ENCODE peak calls at places on chromosomes 16 and 17, in six cellular contexts. One of them, this sample, is unnamed. For H3K4me1 and H3K27me3, the result is how much of the 10 kb centered on the place peaks cover.

GRCh38 chr17:16534236-16534635 is 34.8 kb downstream of the ZNF287 start:
- DNase-seq in heart left ventricle: no peak
- DNase-seq in upper lobe of right lung: no peak
- DNase-seq in hepatocyte: no peak
- DNase-seq in body of pancreas: no peak
- DNase-seq in left ventricle myocardium inferior: no peak
- DNase-seq in this sample: no peak

GRCh38 chr16:28603381-28604185 is 6.3 kb downstream of the SULT1A1 start:
- DNase-seq in heart left ventricle: no peak
- DNase-seq in upper lobe of right lung: no peak
- DNase-seq in hepatocyte: no peak
- DNase-seq in body of pancreas: no peak
- DNase-seq in left ventricle myocardium inferior: no peak
- DNase-seq in this sample: peak

GRCh38 chr16:86680137-86680536 is 101.8 kb downstream of the FOXL1 start:
- DNase-seq in heart left ventricle: no peak
- DNase-seq in upper lobe of right lung: no peak
- DNase-seq in hepatocyte: no peak
- DNase-seq in body of pancreas: no peak
- DNase-seq in left ventricle myocardium inferior: peak
- DNase-seq in this sample: no peak

GRCh38 chr16:61460020-61460419 is 576.2 kb downstream of the CDH8 start:
- DNase-seq in heart left ventricle: no peak
- DNase-seq in upper lobe of right lung: no peak
- DNase-seq in hepatocyte: no peak
- DNase-seq in body of pancreas: no peak
- DNase-seq in left ventricle myocardium inferior: no peak
- DNase-seq in this sample: no peak

GRCh38 chr17:74840989-74841666 is 18.6 kb downstream of the GRIN2C start:
- DNase-seq in heart left ventricle: peak
- DNase-seq in upper lobe of right lung: no peak
- DNase-seq in hepatocyte: no peak
- DNase-seq in body of pancreas: peak
- DNase-seq in left ventricle myocardium inferior: peak
- DNase-seq in this sample: peak

GRCh38 chr16:63188076-63188771 is 1152.0 kb upstream of the CDH8 start:
- DNase-seq in heart left ventricle: no peak
- DNase-seq in upper lobe of right lung: no peak
- DNase-seq in hepatocyte: peak
- DNase-seq in body of pancreas: no peak
- DNase-seq in left ventricle myocardium inferior: no peak
- DNase-seq in this sample: no peak

GRCh38 chr16:85300451-85300968 is 188.2 kb upstream of the CIBAR2 start:
- DNase-seq in heart left ventricle: no peak
- DNase-seq in upper lobe of right lung: no peak
- DNase-seq in hepatocyte: no peak
- DNase-seq in body of pancreas: no peak
- DNase-seq in left ventricle myocardium inferior: no peak
- DNase-seq in this sample: no peak

GRCh38 chr17:78392295-78392694 is 13.8 kb downstream of the PGS1 start:
- DNase-seq in heart left ventricle: no peak
- DNase-seq in upper lobe of right lung: no peak
- DNase-seq in hepatocyte: no peak
- DNase-seq in body of pancreas: no peak
- DNase-seq in left ventricle myocardium inferior: no peak
- DNase-seq in this sample: no peak

GRCh38 chr17:81890447-81891302 is 711 bp downstream of the ALYREF start:
- DNase-seq in heart left ventricle: no peak
- DNase-seq in upper lobe of right lung: no peak
- DNase-seq in hepatocyte: peak
- DNase-seq in body of pancreas: no peak
- DNase-seq in left ventricle myocardium inferior: no peak
- DNase-seq in this sample: no peak

GRCh38 chr17:82385559-82386255 is 14.1 kb downstream of the UTS2R start:
- DNase-seq in heart left ventricle: no peak
- DNase-seq in upper lobe of right lung: no peak
- DNase-seq in hepatocyte: peak
- DNase-seq in body of pancreas: no peak
- DNase-seq in left ventricle myocardium inferior: peak
- DNase-seq in this sample: peak

GRCh38 chr17:35052240-35052608 is 11.3 kb downstream of the RFFL start:
- DNase-seq in heart left ventricle: no peak
- DNase-seq in upper lobe of right lung: no peak
- DNase-seq in hepatocyte: no peak
- DNase-seq in body of pancreas: no peak
- DNase-seq in left ventricle myocardium inferior: no peak
- DNase-seq in this sample: no peak

GRCh38 chr17:48093341-48094045 is 7.8 kb downstream of the CBX1 start:
- DNase-seq in heart left ventricle: no peak
- DNase-seq in upper lobe of right lung: no peak
- DNase-seq in hepatocyte: no peak
- DNase-seq in body of pancreas: no peak
- DNase-seq in left ventricle myocardium inferior: no peak
- DNase-seq in this sample: no peak

GRCh38 chr17:41416478-41416877 is 7.9 kb downstream of the KRT37 start:
- DNase-seq in heart left ventricle: no peak
- DNase-seq in upper lobe of right lung: no peak
- DNase-seq in hepatocyte: no peak
- DNase-seq in body of pancreas: no peak
- DNase-seq in left ventricle myocardium inferior: no peak
- DNase-seq in this sample: no peak

GRCh38 chr16:82033006-82033405 is 2.0 kb upstream of the HSD17B2 start:
- DNase-seq in heart left ventricle: no peak
- DNase-seq in upper lobe of right lung: peak
- DNase-seq in hepatocyte: no peak
- DNase-seq in body of pancreas: peak
- DNase-seq in left ventricle myocardium inferior: no peak
- DNase-seq in this sample: peak

GRCh38 chr17:1455291-1455747 is 713 bp downstream of the CRK start:
- DNase-seq in heart left ventricle: peak
- DNase-seq in upper lobe of right lung: peak
- DNase-seq in hepatocyte: peak
- DNase-seq in body of pancreas: peak
- DNase-seq in left ventricle myocardium inferior: peak
- DNase-seq in this sample: peak

GRCh38 chr17:354651-355556 is 2.3 kb upstream of the RPH3AL start:
- DNase-seq in heart left ventricle: no peak
- DNase-seq in upper lobe of right lung: peak
- DNase-seq in hepatocyte: no peak
- DNase-seq in body of pancreas: no peak
- DNase-seq in left ventricle myocardium inferior: no peak
- DNase-seq in this sample: no peak

GRCh38 chr17:17200831-17201230 is 5.3 kb downstream of the PLD6 start:
- DNase-seq in heart left ventricle: no peak
- DNase-seq in upper lobe of right lung: no peak
- DNase-seq in hepatocyte: no peak
- DNase-seq in body of pancreas: no peak
- DNase-seq in left ventricle myocardium inferior: no peak
- DNase-seq in this sample: no peak

GRCh38 chr17:74357466-74357809 is 4.2 kb downstream of the BTBD17 start:
- DNase-seq in heart left ventricle: no peak
- DNase-seq in upper lobe of right lung: no peak
- DNase-seq in hepatocyte: no peak
- DNase-seq in body of pancreas: no peak
- DNase-seq in left ventricle myocardium inferior: no peak
- DNase-seq in this sample: no peak

GRCh38 chr17:75475851-75476250 is 19.4 kb downstream of the TMEM94 start:
- DNase-seq in heart left ventricle: peak
- DNase-seq in upper lobe of right lung: no peak
- DNase-seq in hepatocyte: no peak
- DNase-seq in body of pancreas: no peak
- DNase-seq in left ventricle myocardium inferior: peak
- DNase-seq in this sample: no peak

GRCh38 chr17:49000943-49001342 is 3.8 kb downstream of the IGF2BP1 start:
- DNase-seq in heart left ventricle: no peak
- DNase-seq in upper lobe of right lung: no peak
- DNase-seq in hepatocyte: peak
- DNase-seq in body of pancreas: no peak
- DNase-seq in left ventricle myocardium inferior: no peak
- DNase-seq in this sample: no peak

GRCh38 chr17:60601443-60602384 is 1.7 kb downstream of the PPM1D start:
- DNase-seq in heart left ventricle: peak
- DNase-seq in upper lobe of right lung: no peak
- DNase-seq in hepatocyte: peak
- DNase-seq in body of pancreas: peak
- DNase-seq in left ventricle myocardium inferior: no peak
- DNase-seq in this sample: no peak

GRCh38 chr16:23400387-23400930 is 52.5 kb downstream of the COG7 start:
- DNase-seq in heart left ventricle: no peak
- DNase-seq in upper lobe of right lung: no peak
- DNase-seq in hepatocyte: no peak
- DNase-seq in body of pancreas: no peak
- DNase-seq in left ventricle myocardium inferior: no peak
- DNase-seq in this sample: no peak

GRCh38 chr16:81951564-81951963 is 59.7 kb downstream of the SDR42E1 start:
- DNase-seq in heart left ventricle: no peak
- DNase-seq in upper lobe of right lung: no peak
- DNase-seq in hepatocyte: no peak
- DNase-seq in body of pancreas: no peak
- DNase-seq in left ventricle myocardium inferior: no peak
- DNase-seq in this sample: no peak

GRCh38 chr16:73192227-73192894 is 144.4 kb upstream of the ZFHX3 start:
- DNase-seq in heart left ventricle: no peak
- DNase-seq in upper lobe of right lung: no peak
- DNase-seq in hepatocyte: no peak
- DNase-seq in body of pancreas: no peak
- DNase-seq in left ventricle myocardium inferior: no peak
- DNase-seq in this sample: no peak

DNA sequence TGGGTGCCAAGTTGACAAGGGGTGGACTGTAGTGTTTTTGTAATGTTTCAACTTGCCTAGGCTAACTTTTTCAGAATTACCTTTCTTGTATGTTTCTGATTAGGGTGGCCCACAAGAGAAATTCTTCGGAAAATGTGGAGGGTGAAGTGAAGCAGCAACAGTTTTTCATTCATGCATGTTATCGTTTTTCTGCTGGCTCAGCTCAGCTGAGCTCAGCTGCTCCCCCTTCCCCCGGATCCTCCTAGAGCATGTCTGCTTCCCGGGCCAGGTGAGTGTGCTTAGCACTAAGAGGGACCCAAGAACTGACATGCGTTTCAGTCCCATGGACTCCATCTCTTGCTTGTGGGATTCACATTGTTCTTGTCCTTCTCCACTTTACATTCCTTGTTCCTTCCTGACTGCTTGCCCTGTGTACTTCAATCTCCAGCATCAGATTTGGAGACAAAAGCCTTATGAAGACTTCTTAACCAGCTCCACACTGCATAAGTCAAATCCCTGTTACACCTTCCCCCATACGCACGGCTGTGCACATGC is 33.6 kb downstream of the SCPEP1 start:
- DNase-seq in heart left ventricle: no peak
- DNase-seq in upper lobe of right lung: no peak
- DNase-seq in hepatocyte: no peak
- DNase-seq in body of pancreas: no peak
- DNase-seq in left ventricle myocardium inferior: no peak
- DNase-seq in this sample: no peak
- H3K4me1 ChIP-seq in heart left ventricle: under half
- H3K4me1 ChIP-seq in upper lobe of right lung: under half
- H3K4me1 ChIP-seq in hepatocyte: under half
- H3K4me1 ChIP-seq in body of pancreas: under half
- H3K4me1 ChIP-seq in left ventricle myocardium inferior: under half
- H3K4me1 ChIP-seq in this sample: under half

DNA sequence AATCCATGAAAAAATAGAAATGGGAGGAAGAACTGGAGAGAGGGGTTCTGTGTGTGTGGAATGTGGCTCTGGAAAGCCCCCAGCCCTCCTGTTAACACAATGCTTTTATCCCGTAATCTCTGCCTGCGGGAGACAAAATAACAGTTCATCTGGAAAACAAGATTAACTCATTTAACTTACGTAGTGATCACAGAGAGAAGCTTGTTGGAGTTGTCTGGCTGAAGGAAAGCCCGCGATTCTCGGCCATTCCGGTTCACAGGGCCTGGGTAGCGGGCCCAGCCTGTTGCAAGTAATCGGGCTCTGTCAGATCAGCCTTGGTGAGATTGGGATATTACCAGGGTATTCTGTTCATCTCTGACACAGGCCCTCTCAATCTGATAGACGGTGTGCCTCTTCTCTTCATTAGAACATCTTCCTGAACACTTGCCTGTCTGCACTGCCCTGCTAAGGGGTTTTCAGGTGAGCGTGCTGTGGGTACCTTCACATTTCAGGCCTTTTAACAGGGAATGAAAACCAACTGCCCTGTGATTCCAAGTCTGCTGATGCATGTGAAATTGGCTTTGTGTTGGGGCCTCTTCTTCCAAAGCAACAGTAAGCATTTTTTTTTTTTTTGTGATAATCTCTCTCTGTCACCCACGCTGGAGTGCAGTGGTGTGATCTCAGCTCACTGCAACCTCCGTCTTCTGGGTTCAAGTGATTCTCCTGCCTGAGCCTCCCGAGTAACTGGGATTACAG is 609.9 kb downstream of the WWOX start:
- DNase-seq in heart left ventricle: no peak
- DNase-seq in upper lobe of right lung: no peak
- DNase-seq in hepatocyte: no peak
- DNase-seq in body of pancreas: no peak
- DNase-seq in left ventricle myocardium inferior: no peak
- DNase-seq in this sample: no peak
- H3K27me3 ChIP-seq in heart left ventricle: under half
- H3K27me3 ChIP-seq in upper lobe of right lung: under half
- H3K27me3 ChIP-seq in hepatocyte: under half
- H3K27me3 ChIP-seq in body of pancreas: under half
- H3K27me3 ChIP-seq in left ventricle myocardium inferior: under half
- H3K27me3 ChIP-seq in this sample: under half

DNA sequence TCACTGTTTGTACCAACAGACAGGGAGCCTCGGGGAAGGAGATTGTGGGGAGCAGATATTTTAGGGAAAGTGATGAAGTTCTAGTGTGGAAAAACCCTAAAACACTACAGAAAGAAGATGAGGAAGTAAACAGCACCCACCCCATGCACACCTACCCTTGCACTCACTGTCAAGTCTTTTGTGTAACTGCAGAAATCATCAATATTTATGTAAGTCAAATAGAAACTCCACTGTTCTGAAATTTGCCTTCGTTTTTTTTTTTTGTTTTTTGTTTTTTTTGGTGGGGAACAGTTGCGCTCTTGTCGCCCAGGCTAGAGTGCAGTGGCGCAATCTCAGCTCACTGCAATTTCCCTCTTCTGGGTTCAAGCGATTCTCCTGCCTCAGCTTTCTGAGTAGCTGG is 273.4 kb downstream of the CPPED1 start:
- DNase-seq in heart left ventricle: no peak
- DNase-seq in upper lobe of right lung: no peak
- DNase-seq in hepatocyte: no peak
- DNase-seq in body of pancreas: no peak
- DNase-seq in left ventricle myocardium inferior: no peak
- DNase-seq in this sample: no peak
- H3K27ac ChIP-seq in heart left ventricle: no peak
- H3K27ac ChIP-seq in upper lobe of right lung: no peak
- H3K27ac ChIP-seq in hepatocyte: no peak
- H3K27ac ChIP-seq in body of pancreas: no peak
- H3K27ac ChIP-seq in left ventricle myocardium inferior: no peak
- H3K27ac ChIP-seq in this sample: no peak

DNA sequence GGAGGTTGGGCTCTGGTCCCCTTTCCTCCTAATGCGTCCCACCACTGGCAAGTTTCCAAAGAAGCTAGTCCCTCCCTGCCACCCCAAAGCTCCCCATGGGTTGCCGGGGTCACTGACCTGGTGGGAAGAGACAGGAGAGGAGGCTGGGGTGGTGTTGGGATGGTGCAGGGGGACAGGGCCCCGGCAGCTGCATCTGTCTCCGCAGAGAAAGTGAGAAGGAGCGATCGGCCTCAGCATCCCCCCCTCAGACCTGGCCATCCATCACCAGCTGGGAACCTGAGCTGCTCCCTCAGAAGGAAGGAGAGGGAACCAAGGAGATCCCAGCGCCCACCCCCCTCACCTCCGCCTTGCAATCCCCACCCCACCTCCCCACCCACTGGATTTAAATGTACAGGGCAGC is 3.3 kb downstream of the ETV4 start:
- DNase-seq in heart left ventricle: no peak
- DNase-seq in upper lobe of right lung: no peak
- DNase-seq in hepatocyte: no peak
- DNase-seq in body of pancreas: no peak
- DNase-seq in left ventricle myocardium inferior: no peak
- DNase-seq in this sample: no peak
- H3K4me1 ChIP-seq in heart left ventricle: under half
- H3K4me1 ChIP-seq in upper lobe of right lung: under half
- H3K4me1 ChIP-seq in hepatocyte: under half
- H3K4me1 ChIP-seq in body of pancreas: under half
- H3K4me1 ChIP-seq in left ventricle myocardium inferior: under half
- H3K4me1 ChIP-seq in this sample: under half